ENCODE peak calls at places on chromosomes 12 and 14, in five cellular contexts. Z is fibroblast of mammary gland, Y is esophagus squamous epithelium, H is astrocyte, U is sigmoid colon. W is an unnamed sample.

GRCh38 chr14:72618424-72618823 is 275.5 kb downstream of the DPF3 start:
- DNase-seq in Z (no peak), Y (no peak), H (no peak), U (no peak), W (no peak)

GRCh38 chr14:91311284-91311662 is 66.8 kb upstream of the GPR68 start:
- DNase-seq in H (no peak), Y (no peak), U (no peak), Z (no peak), W (no peak)

GRCh38 chr12:124930576-124930975 is 16.1 kb upstream of the UBC start:
- DNase-seq in U (peak; percentile 24), Y (no peak), Z (no peak), H (no peak), W (no peak)

GRCh38 chr12:2520722-2521246 is 274.0 kb upstream of the FKBP4 start:
- DNase-seq in Y (no peak), U (no peak), Z (no peak), H (no peak), W (no peak)

GRCh38 chr14:61537567-61538463 is 157.5 kb upstream of the HIF1A start:
- DNase-seq in Z (peak; percentile 86), U (no peak), Y (no peak), H (peak; percentile 90), W (no peak)

GRCh38 chr12:47032644-47033043 is 46.8 kb upstream of the PCED1B start:
- DNase-seq in Y (no peak), H (peak; percentile 54), Z (peak; percentile 67), U (no peak), W (no peak)

GRCh38 chr14:27686137-27686536 is 1080.5 kb upstream of the FOXG1 start:
- DNase-seq in H (no peak), U (no peak), Z (no peak), Y (no peak), W (no peak)

GRCh38 chr12:49330631-49331359 is 6.2 kb downstream of the C1QL4 start:
- DNase-seq in U (peak; percentile 56), H (no peak), Z (no peak), Y (no peak), W (no peak)

GRCh38 chr12:117363953-117364486 is 2.6 kb upstream of the NOS1 start:
- DNase-seq in U (no peak), Y (no peak), Z (no peak), H (no peak), W (no peak)
- TF ChIP-seq CTCF in U (no peak), Y (no peak), Z (no peak), H (no peak), W (no peak)

DNA sequence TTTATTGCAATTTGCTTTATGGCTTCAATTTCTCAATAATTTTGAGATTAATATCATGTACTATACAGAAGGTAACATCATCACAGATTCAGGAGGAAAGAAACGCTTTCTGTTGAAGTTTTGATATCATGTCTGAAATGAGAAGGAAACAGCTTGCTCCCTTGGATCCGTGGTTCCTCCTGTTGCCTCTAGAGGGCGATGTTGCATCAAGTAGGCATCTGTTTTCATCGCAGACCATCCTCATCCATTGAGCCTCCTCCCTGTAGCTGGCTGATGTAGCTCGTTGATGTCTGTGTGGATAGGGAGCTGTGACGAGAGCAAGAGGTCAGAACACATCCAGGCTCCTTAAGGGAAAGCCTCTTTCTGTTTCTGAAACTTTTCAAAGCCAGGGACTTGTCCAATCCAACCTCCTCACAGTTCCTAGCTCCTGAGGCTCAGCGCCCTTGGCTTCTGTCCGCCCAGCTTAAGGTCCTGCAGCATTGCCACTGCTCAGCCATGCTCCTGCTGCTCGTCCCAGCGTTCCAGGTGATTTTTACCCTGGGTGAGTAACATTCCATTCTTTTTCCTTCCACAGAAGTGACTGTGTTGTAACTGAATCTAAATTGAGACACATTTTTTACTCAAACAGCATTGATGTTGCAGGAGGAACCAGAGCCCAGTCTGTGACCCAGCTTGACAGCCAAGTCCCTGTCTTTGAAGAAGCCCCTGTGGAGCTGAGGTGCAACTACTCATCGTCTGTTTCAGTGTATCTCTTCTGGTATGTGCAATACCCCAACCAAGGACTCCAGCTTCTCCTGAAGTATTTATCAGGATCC is 304.8 kb upstream of the OR4E1 start:
- DNase-seq in H (no peak), U (peak; percentile 64), Y (no peak), Z (peak; percentile 33), W (peak; percentile 53)
- TF ChIP-seq CTCF in H (peak; percentile 51), U (peak; percentile 64), Y (peak; percentile 47), Z (peak; percentile 80), W (peak; percentile 80)

GRCh38 chr14:35333797-35334743 is 41.9 kb downstream of the PSMA6 start:
- DNase-seq in Z (no peak), U (no peak), H (no peak), Y (no peak), W (no peak)

GRCh38 chr14:35337074-35337556 is 44.9 kb downstream of the PSMA6 start:
- DNase-seq in Y (no peak), H (no peak), U (no peak), Z (no peak), W (no peak)

GRCh38 chr14:35337557-35338255 is 45.5 kb downstream of the PSMA6 start:
- DNase-seq in Z (no peak), U (no peak), Y (no peak), H (no peak), W (no peak)

GRCh38 chr14:35335388-35336092 is 43.4 kb downstream of the PSMA6 start:
- DNase-seq in Z (peak; percentile 21), Y (no peak), U (peak; percentile 77), H (no peak), W (no peak)

GRCh38 chr14:35336171-35337073 is 44.2 kb downstream of the PSMA6 start:
- DNase-seq in Y (peak; percentile 56), H (peak; percentile 34), U (peak; percentile 98), Z (peak; percentile 98), W (peak; percentile 52)
- TF ChIP-seq CTCF in Y (no peak), H (no peak), U (no peak), Z (no peak), W (no peak)

GRCh38 chr12:74685385-74685784 is 147.8 kb downstream of the ATXN7L3B start:
- DNase-seq in Z (no peak), U (no peak), Y (no peak), H (no peak), W (no peak)

GRCh38 chr12:74689929-74690328 is 152.3 kb downstream of the ATXN7L3B start:
- DNase-seq in Y (no peak), Z (no peak), U (no peak), H (no peak), W (no peak)

DNA sequence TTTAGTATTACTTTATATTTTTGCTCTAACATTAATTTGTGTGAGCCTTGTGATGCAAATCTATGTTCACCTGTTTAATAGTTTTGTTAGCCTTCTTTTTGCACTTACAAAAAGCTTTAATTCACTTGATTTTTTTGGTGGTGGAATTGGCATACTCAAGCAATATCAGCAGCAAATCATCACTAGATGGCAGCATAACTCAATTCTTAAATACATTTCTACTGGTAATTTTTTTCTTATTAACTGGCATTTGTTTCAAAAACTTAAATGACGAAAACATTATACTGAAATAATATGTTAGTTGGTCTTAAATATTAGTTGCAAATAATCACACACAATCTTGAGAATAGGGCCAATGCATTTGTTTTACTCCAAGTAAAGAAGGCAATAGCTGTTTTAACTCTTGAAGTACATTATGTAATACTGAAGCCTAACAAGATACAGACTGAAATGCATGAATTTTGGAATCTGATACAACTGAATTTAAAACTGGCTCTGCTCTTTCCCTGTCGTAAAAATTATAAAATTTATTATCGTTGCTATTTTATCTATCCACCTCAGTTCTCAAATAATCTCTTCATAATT is 151.5 kb downstream of the ATXN7L3B start:
- DNase-seq in H (peak; percentile 38), U (no peak), Y (no peak), Z (peak; percentile 70), W (no peak)
- TF ChIP-seq CTCF in H (peak; percentile 72), U (peak; percentile 38), Y (peak; percentile 43), Z (peak; percentile 62), W (peak; percentile 82)

GRCh38 chr12:105831372-105831771 is 307.4 kb downstream of the NUAK1 start:
- DNase-seq in Y (no peak), U (no peak), Z (no peak), H (no peak), W (no peak)
- TF ChIP-seq CTCF in Y (no peak), U (no peak), Z (no peak), H (no peak), W (no peak)

GRCh38 chr12:14554281-14555008 is 13.2 kb downstream of the PLBD1 start:
- DNase-seq in Y (no peak), Z (peak; percentile 16), U (peak; percentile 87), H (no peak), W (no peak)
- TF ChIP-seq CTCF in Y (peak; percentile 9), Z (no peak), U (no peak), H (no peak), W (no peak)

W was measured in neural crest cell.